ENCODE peak calls at places on chromosomes 5 and 9, in ten cellular contexts. One of them, this sample, is unnamed.

GRCh38 chr9:131960311-131960710 is 119.4 kb downstream of the MED27 start:
- DNase-seq in prostate gland: no peak
- DNase-seq in IMR-90: peak
- DNase-seq in PC-3: peak
- DNase-seq in spleen: no peak
- DNase-seq in nephron progenitor cell: no peak
- DNase-seq in PC-9: no peak
- DNase-seq in CD8-positive, alpha-beta T cell: no peak
- DNase-seq in lower lobe of right lung: no peak
- DNase-seq in HFFc6: no peak
- DNase-seq in this sample: no peak

GRCh38 chr9:122807271-122807900 is 7.5 kb downstream of the OR1K1 start:
- DNase-seq in HFFc6: no peak
- DNase-seq in CD8-positive, alpha-beta T cell: no peak
- DNase-seq in IMR-90: peak
- DNase-seq in nephron progenitor cell: no peak
- DNase-seq in spleen: no peak
- DNase-seq in PC-9: no peak
- DNase-seq in PC-3: no peak
- DNase-seq in lower lobe of right lung: no peak
- DNase-seq in prostate gland: no peak
- DNase-seq in this sample: no peak

GRCh38 chr9:35919212-35920003 is 10.1 kb downstream of the SPAAR start:
- DNase-seq in PC-9: no peak
- DNase-seq in HFFc6: no peak
- DNase-seq in nephron progenitor cell: no peak
- DNase-seq in PC-3: no peak
- DNase-seq in spleen: no peak
- DNase-seq in prostate gland: no peak
- DNase-seq in lower lobe of right lung: no peak
- DNase-seq in CD8-positive, alpha-beta T cell: no peak
- DNase-seq in IMR-90: no peak
- DNase-seq in this sample: no peak

GRCh38 chr5:126354012-126354856 is 69.0 kb upstream of the GRAMD2B start:
- DNase-seq in PC-9: peak
- DNase-seq in lower lobe of right lung: no peak
- DNase-seq in nephron progenitor cell: no peak
- DNase-seq in HFFc6: peak
- DNase-seq in CD8-positive, alpha-beta T cell: no peak
- DNase-seq in IMR-90: peak
- DNase-seq in spleen: no peak
- DNase-seq in prostate gland: no peak
- DNase-seq in PC-3: peak
- DNase-seq in this sample: peak

GRCh38 chr9:3788211-3788610 is 262.4 kb upstream of the RFX3 start:
- DNase-seq in spleen: no peak
- DNase-seq in prostate gland: no peak
- DNase-seq in PC-3: no peak
- DNase-seq in CD8-positive, alpha-beta T cell: no peak
- DNase-seq in IMR-90: no peak
- DNase-seq in nephron progenitor cell: no peak
- DNase-seq in HFFc6: no peak
- DNase-seq in lower lobe of right lung: no peak
- DNase-seq in PC-9: no peak
- DNase-seq in this sample: no peak

GRCh38 chr9:131562032-131562959 is 17.0 kb downstream of the PRRT1B start:
- DNase-seq in HFFc6: no peak
- DNase-seq in lower lobe of right lung: no peak
- DNase-seq in IMR-90: peak
- DNase-seq in spleen: no peak
- DNase-seq in PC-9: peak
- DNase-seq in nephron progenitor cell: no peak
- DNase-seq in PC-3: peak
- DNase-seq in prostate gland: no peak
- DNase-seq in CD8-positive, alpha-beta T cell: no peak
- DNase-seq in this sample: peak

GRCh38 chr5:32123058-32123805 is 50.9 kb downstream of the GOLPH3 start:
- DNase-seq in PC-3: no peak
- DNase-seq in lower lobe of right lung: no peak
- DNase-seq in nephron progenitor cell: no peak
- DNase-seq in spleen: no peak
- DNase-seq in HFFc6: no peak
- DNase-seq in CD8-positive, alpha-beta T cell: no peak
- DNase-seq in IMR-90: peak
- DNase-seq in PC-9: no peak
- DNase-seq in prostate gland: no peak
- DNase-seq in this sample: no peak

GRCh38 chr5:68554566-68555279 is 339.2 kb downstream of the PIK3R1 start:
- DNase-seq in PC-3: no peak
- DNase-seq in lower lobe of right lung: no peak
- DNase-seq in spleen: no peak
- DNase-seq in CD8-positive, alpha-beta T cell: no peak
- DNase-seq in IMR-90: peak
- DNase-seq in nephron progenitor cell: no peak
- DNase-seq in PC-9: peak
- DNase-seq in HFFc6: peak
- DNase-seq in prostate gland: peak
- DNase-seq in this sample: peak

GRCh38 chr9:109325089-109325488 is 4.2 kb upstream of the EPB41L4B start:
- DNase-seq in PC-9: no peak
- DNase-seq in HFFc6: no peak
- DNase-seq in PC-3: no peak
- DNase-seq in lower lobe of right lung: no peak
- DNase-seq in spleen: no peak
- DNase-seq in CD8-positive, alpha-beta T cell: no peak
- DNase-seq in prostate gland: no peak
- DNase-seq in nephron progenitor cell: no peak
- DNase-seq in IMR-90: no peak
- DNase-seq in this sample: no peak

GRCh38 chr9:109488791-109489492 is 9.2 kb downstream of the PTPN3 start:
- DNase-seq in PC-3: no peak
- DNase-seq in HFFc6: no peak
- DNase-seq in CD8-positive, alpha-beta T cell: no peak
- DNase-seq in prostate gland: no peak
- DNase-seq in lower lobe of right lung: no peak
- DNase-seq in IMR-90: no peak
- DNase-seq in spleen: no peak
- DNase-seq in PC-9: no peak
- DNase-seq in nephron progenitor cell: no peak
- DNase-seq in this sample: no peak

GRCh38 chr9:137320555-137321384 is 18.7 kb upstream of the NRARP start:
- DNase-seq in PC-9: no peak
- DNase-seq in IMR-90: no peak
- DNase-seq in PC-3: no peak
- DNase-seq in prostate gland: no peak
- DNase-seq in lower lobe of right lung: no peak
- DNase-seq in HFFc6: no peak
- DNase-seq in CD8-positive, alpha-beta T cell: no peak
- DNase-seq in nephron progenitor cell: peak
- DNase-seq in spleen: peak
- DNase-seq in this sample: no peak

GRCh38 chr9:86821011-86821845 is 126.1 kb downstream of the GAS1 start:
- DNase-seq in spleen: no peak
- DNase-seq in HFFc6: no peak
- DNase-seq in CD8-positive, alpha-beta T cell: no peak
- DNase-seq in lower lobe of right lung: no peak
- DNase-seq in nephron progenitor cell: no peak
- DNase-seq in IMR-90: peak
- DNase-seq in prostate gland: no peak
- DNase-seq in PC-9: no peak
- DNase-seq in PC-3: no peak
- DNase-seq in this sample: no peak

GRCh38 chr9:26261503-26262330 is 583.5 kb upstream of the TUSC1 start:
- DNase-seq in PC-9: peak
- DNase-seq in IMR-90: peak
- DNase-seq in lower lobe of right lung: no peak
- DNase-seq in prostate gland: no peak
- DNase-seq in PC-3: peak
- DNase-seq in HFFc6: peak
- DNase-seq in nephron progenitor cell: no peak
- DNase-seq in spleen: no peak
- DNase-seq in CD8-positive, alpha-beta T cell: no peak
- DNase-seq in this sample: peak

GRCh38 chr5:102860035-102860434 is 104.9 kb downstream of the PAM start:
- DNase-seq in IMR-90: no peak
- DNase-seq in spleen: no peak
- DNase-seq in nephron progenitor cell: no peak
- DNase-seq in prostate gland: no peak
- DNase-seq in CD8-positive, alpha-beta T cell: no peak
- DNase-seq in HFFc6: no peak
- DNase-seq in lower lobe of right lung: no peak
- DNase-seq in PC-3: no peak
- DNase-seq in PC-9: no peak
- DNase-seq in this sample: no peak

GRCh38 chr5:134837530-134838181 is 8.1 kb upstream of the C5orf24 start:
- DNase-seq in PC-3: no peak
- DNase-seq in spleen: no peak
- DNase-seq in CD8-positive, alpha-beta T cell: no peak
- DNase-seq in PC-9: no peak
- DNase-seq in lower lobe of right lung: no peak
- DNase-seq in HFFc6: no peak
- DNase-seq in prostate gland: no peak
- DNase-seq in IMR-90: peak
- DNase-seq in nephron progenitor cell: no peak
- DNase-seq in this sample: peak

DNA sequence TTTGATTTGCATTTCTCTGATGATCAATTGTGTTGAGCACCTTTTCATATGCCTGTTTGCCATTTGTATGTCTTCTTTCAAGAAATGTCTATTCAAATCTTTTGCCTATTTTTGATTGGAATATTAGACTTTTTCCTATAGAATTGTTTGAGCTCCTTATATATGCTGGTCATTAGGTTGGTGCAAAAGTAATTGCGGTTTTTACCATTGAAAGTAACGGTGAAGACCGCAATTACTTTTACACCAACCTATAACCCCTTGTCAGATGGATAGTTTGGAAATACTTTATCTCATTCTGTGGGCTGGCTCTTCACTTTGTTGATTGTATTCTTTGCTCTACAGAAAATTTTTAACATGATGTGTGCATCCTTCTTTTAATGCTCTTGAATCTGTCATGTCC is 113.2 kb upstream of the PRRC1 start:
- DNase-seq in HFFc6: no peak
- DNase-seq in prostate gland: no peak
- DNase-seq in nephron progenitor cell: no peak
- DNase-seq in lower lobe of right lung: no peak
- DNase-seq in CD8-positive, alpha-beta T cell: no peak
- DNase-seq in PC-9: no peak
- DNase-seq in spleen: no peak
- DNase-seq in IMR-90: no peak
- DNase-seq in PC-3: no peak
- DNase-seq in this sample: no peak
- TF ChIP-seq CTCF in HFFc6: no peak
- TF ChIP-seq CTCF in prostate gland: no peak
- TF ChIP-seq CTCF in nephron progenitor cell: no peak
- TF ChIP-seq CTCF in lower lobe of right lung: no peak
- TF ChIP-seq CTCF in CD8-positive, alpha-beta T cell: no peak
- TF ChIP-seq CTCF in PC-9: no peak
- TF ChIP-seq CTCF in spleen: no peak
- TF ChIP-seq CTCF in IMR-90: no peak
- TF ChIP-seq CTCF in PC-3: no peak
- TF ChIP-seq CTCF in this sample: no peak

GRCh38 chr9:130321082-130321481 is 55.5 kb downstream of the HMCN2 start:
- DNase-seq in HFFc6: no peak
- DNase-seq in PC-3: no peak
- DNase-seq in spleen: no peak
- DNase-seq in PC-9: no peak
- DNase-seq in lower lobe of right lung: no peak
- DNase-seq in CD8-positive, alpha-beta T cell: no peak
- DNase-seq in nephron progenitor cell: no peak
- DNase-seq in IMR-90: no peak
- DNase-seq in prostate gland: no peak
- DNase-seq in this sample: no peak
- TF ChIP-seq CTCF in HFFc6: no peak
- TF ChIP-seq CTCF in PC-3: no peak
- TF ChIP-seq CTCF in spleen: no peak
- TF ChIP-seq CTCF in PC-9: no peak
- TF ChIP-seq CTCF in lower lobe of right lung: no peak
- TF ChIP-seq CTCF in CD8-positive, alpha-beta T cell: no peak
- TF ChIP-seq CTCF in nephron progenitor cell: no peak
- TF ChIP-seq CTCF in IMR-90: no peak
- TF ChIP-seq CTCF in prostate gland: no peak
- TF ChIP-seq CTCF in this sample: no peak

DNA sequence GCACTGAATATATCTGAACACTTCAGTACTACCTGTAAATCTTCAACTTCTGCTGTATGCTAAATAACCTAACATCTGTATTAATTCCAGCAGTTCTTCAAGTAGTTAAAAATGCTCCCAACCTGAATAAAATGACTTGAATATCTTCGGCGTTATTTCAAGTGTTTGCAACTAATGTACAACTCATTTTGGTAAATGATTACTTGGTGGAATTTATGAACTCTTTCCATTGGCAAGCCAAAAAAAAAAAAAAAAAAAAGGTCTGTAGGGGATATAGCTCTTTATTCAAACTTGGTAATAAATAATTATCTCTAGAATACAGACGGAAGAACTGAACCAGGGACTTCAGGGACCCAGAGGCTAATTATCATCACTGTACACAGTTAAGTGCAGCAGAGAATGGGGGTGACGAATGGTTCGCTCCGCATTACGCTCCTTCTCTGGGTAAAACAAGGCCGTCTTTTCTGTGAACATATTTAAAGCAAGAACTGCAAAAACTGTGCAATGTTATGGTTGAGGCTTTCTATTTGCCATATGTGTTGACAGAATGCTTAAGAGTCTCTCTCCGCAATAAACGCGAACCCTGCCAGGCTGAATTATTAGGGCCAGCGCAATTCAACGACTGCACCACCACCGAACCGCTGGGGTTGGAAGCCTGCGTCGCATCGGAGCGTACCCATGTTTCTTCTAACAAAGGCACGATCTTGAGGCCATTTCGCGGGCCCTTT is 1.8 kb upstream of the ERBIN start:
- DNase-seq in spleen: no peak
- DNase-seq in CD8-positive, alpha-beta T cell: no peak
- DNase-seq in prostate gland: no peak
- DNase-seq in PC-9: no peak
- DNase-seq in nephron progenitor cell: no peak
- DNase-seq in HFFc6: peak
- DNase-seq in PC-3: peak
- DNase-seq in IMR-90: no peak
- DNase-seq in lower lobe of right lung: no peak
- DNase-seq in this sample: no peak
- TF ChIP-seq CTCF in spleen: no peak
- TF ChIP-seq CTCF in CD8-positive, alpha-beta T cell: no peak
- TF ChIP-seq CTCF in prostate gland: no peak
- TF ChIP-seq CTCF in PC-9: no peak
- TF ChIP-seq CTCF in nephron progenitor cell: no peak
- TF ChIP-seq CTCF in HFFc6: no peak
- TF ChIP-seq CTCF in PC-3: no peak
- TF ChIP-seq CTCF in IMR-90: no peak
- TF ChIP-seq CTCF in lower lobe of right lung: no peak
- TF ChIP-seq CTCF in this sample: no peak

DNA sequence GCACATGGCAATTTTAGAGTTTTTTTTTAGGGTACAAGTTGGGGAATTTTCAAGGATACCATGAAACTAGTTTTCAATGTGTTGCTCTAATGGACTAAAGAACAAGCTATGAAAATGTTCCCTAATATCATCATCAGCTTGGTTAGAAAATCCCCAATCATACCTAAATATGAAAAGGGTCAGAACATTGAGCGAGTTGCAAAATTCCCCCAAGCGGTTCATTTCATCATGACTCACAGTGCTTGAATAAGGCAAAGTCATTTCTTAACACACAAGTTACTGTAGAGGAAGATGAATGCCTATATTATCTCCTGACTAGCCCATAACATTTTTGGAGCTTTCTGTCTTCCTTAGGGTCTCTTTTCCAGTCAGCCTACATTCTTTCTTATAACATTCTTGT is 62.7 kb downstream of the ST8SIA4 start:
- DNase-seq in spleen: no peak
- DNase-seq in CD8-positive, alpha-beta T cell: no peak
- DNase-seq in PC-3: peak
- DNase-seq in IMR-90: peak
- DNase-seq in PC-9: no peak
- DNase-seq in HFFc6: no peak
- DNase-seq in lower lobe of right lung: no peak
- DNase-seq in nephron progenitor cell: no peak
- DNase-seq in prostate gland: no peak
- DNase-seq in this sample: peak
- TF ChIP-seq CTCF in spleen: no peak
- TF ChIP-seq CTCF in CD8-positive, alpha-beta T cell: no peak
- TF ChIP-seq CTCF in PC-3: no peak
- TF ChIP-seq CTCF in IMR-90: no peak
- TF ChIP-seq CTCF in PC-9: no peak
- TF ChIP-seq CTCF in HFFc6: no peak
- TF ChIP-seq CTCF in lower lobe of right lung: no peak
- TF ChIP-seq CTCF in nephron progenitor cell: no peak
- TF ChIP-seq CTCF in prostate gland: no peak
- TF ChIP-seq CTCF in this sample: no peak

This sample was measured in fibroblast of pulmonary artery.